ENCODE peak calls at places on chromosomes 3 and 15, in eight cellular contexts. E, G, U, H, C, N, O and L are unnamed samples.

GRCh38 chr15:50808728-50809127 is 43.2 kb upstream of the SPPL2A start:
- DNase-seq in E (no peak), G (no peak), U (no peak), H (no peak), C (no peak), N (no peak), O (no peak), L (no peak)

GRCh38 chr15:50652671-50653070 is 33.9 kb downstream of the TRPM7 start:
- DNase-seq in E (no peak), G (no peak), U (no peak), H (no peak), C (no peak), N (no peak), O (no peak), L (no peak)

GRCh38 chr3:115099115-115099884 is 47.8 kb downstream of the ZBTB20 start:
- DNase-seq in E (no peak), G (no peak), U (no peak), H (no peak), C (no peak), N (no peak), O (peak; percentile 27), L (no peak)

GRCh38 chr3:17558565-17558964 is 183.9 kb downstream of the TBC1D5 start:
- DNase-seq in E (no peak), G (no peak), U (no peak), H (no peak), C (no peak), N (no peak), O (no peak), L (no peak)

GRCh38 chr15:90402230-90402629 is 14.2 kb downstream of the IQGAP1 start:
- DNase-seq in E (no peak), G (no peak), U (peak; percentile 49), H (no peak), C (peak; percentile 68), N (no peak), O (peak; percentile 91), L (no peak)

GRCh38 chr3:101865751-101866509 is 16.6 kb downstream of the NFKBIZ start:
- DNase-seq in E (no peak), G (no peak), U (no peak), H (no peak), C (no peak), N (peak; percentile 35), O (peak; percentile 53), L (no peak)

GRCh38 chr3:71629289-71630252 is 46.0 kb upstream of the FOXP1 start:
- DNase-seq in E (no peak), G (no peak), U (peak; percentile 34), H (no peak), C (peak; percentile 33), N (no peak), O (peak; percentile 82), L (no peak)

GRCh38 chr3:15805756-15806266 is 8.0 kb upstream of the ANKRD28 start:
- DNase-seq in E (no peak), G (no peak), U (no peak), H (no peak), C (peak; percentile 43), N (no peak), O (peak; percentile 84), L (peak; percentile 5)

GRCh38 chr15:88539441-88539840 is 7.0 kb downstream of the DET1 start:
- DNase-seq in E (no peak), G (no peak), U (no peak), H (no peak), C (no peak), N (no peak), O (no peak), L (no peak)

GRCh38 chr3:29972594-29972993 is 633.8 kb upstream of the TGFBR2 start:
- DNase-seq in E (no peak), G (no peak), U (peak; percentile 38), H (no peak), C (no peak), N (no peak), O (peak; percentile 88), L (no peak)

GRCh38 chr3:52246264-52246620 is 683 bp downstream of the PPM1M start:
- DNase-seq in E (no peak), G (no peak), U (no peak), H (no peak), C (no peak), N (no peak), O (no peak), L (no peak)

GRCh38 chr15:35519536-35520149 is 26.3 kb downstream of the DPH6 start:
- DNase-seq in E (peak; percentile 24), G (peak; percentile 1), U (no peak), H (no peak), C (peak; percentile 55), N (no peak), O (peak; percentile 67), L (peak; percentile 60)

GRCh38 chr15:26628071-26628470 is 144.8 kb downstream of the GABRB3 start:
- DNase-seq in E (no peak), G (no peak), U (no peak), H (no peak), C (no peak), N (peak; percentile 54), O (no peak), L (no peak)

GRCh38 chr3:12451481-12451880 is 32.8 kb upstream of the TSEN2 start:
- DNase-seq in E (no peak), G (no peak), U (no peak), H (no peak), C (no peak), N (no peak), O (no peak), L (no peak)

GRCh38 chr15:92000709-92001108 is 147.2 kb downstream of the SLCO3A1 start:
- DNase-seq in E (no peak), G (no peak), U (no peak), H (no peak), C (no peak), N (no peak), O (no peak), L (no peak)

GRCh38 chr15:49151831-49152230 is 3.6 kb downstream of the COPS2 start:
- DNase-seq in E (no peak), G (no peak), U (no peak), H (no peak), C (no peak), N (no peak), O (no peak), L (no peak)

GRCh38 chr3:105062853-105063252 is 303.9 kb upstream of the ALCAM start:
- DNase-seq in E (no peak), G (no peak), U (no peak), H (no peak), C (no peak), N (no peak), O (peak; percentile 26), L (no peak)

GRCh38 chr3:161508852-161509477 is 12.4 kb downstream of the OTOL1 start:
- DNase-seq in E (no peak), G (no peak), U (no peak), H (no peak), C (peak; percentile 2), N (peak; percentile 4), O (no peak), L (peak; percentile 18)

GRCh38 chr3:9125278-9125951 is 124.0 kb downstream of the SRGAP3 start:
- DNase-seq in E (no peak), G (no peak), U (no peak), H (no peak), C (no peak), N (no peak), O (no peak), L (no peak)

GRCh38 chr3:187296058-187296457 is 4.5 kb upstream of the MASP1 start:
- DNase-seq in E (no peak), G (no peak), U (no peak), H (no peak), C (no peak), N (no peak), O (peak; percentile 65), L (no peak)

GRCh38 chr3:134640872-134641470 is 9.9 kb downstream of the KY start:
- DNase-seq in E (no peak), G (no peak), U (no peak), H (no peak), C (peak; percentile 7), N (peak; percentile 14), O (peak; percentile 48), L (peak; percentile 9)

GRCh38 chr3:148218222-148218621 is 479.5 kb upstream of the AGTR1 start:
- DNase-seq in E (no peak), G (no peak), U (no peak), H (no peak), C (no peak), N (no peak), O (no peak), L (no peak)

GRCh38 chr3:94735354-94735753 is 672.5 kb downstream of the NSUN3 start:
- DNase-seq in E (no peak), G (no peak), U (no peak), H (no peak), C (no peak), N (no peak), O (no peak), L (no peak)

GRCh38 chr15:52463638-52464037 is 65.0 kb downstream of the MYO5A start:
- DNase-seq in E (peak; percentile 12), G (no peak), U (no peak), H (no peak), C (no peak), N (no peak), O (peak; percentile 48), L (no peak)

GRCh38 chr3:167940241-167940640 is 155.5 kb downstream of the GOLIM4 start:
- DNase-seq in E (no peak), G (no peak), U (no peak), H (no peak), C (no peak), N (no peak), O (no peak), L (no peak)

GRCh38 chr15:49082960-49083359 is 36.7 kb upstream of the SECISBP2L start:
- DNase-seq in E (no peak), G (no peak), U (no peak), H (no peak), C (peak; percentile 57), N (no peak), O (peak; percentile 86), L (no peak)

GRCh38 chr3:126468028-126468891 is 7.4 kb downstream of the ZXDC start:
- DNase-seq in E (no peak), G (no peak), U (no peak), H (peak; percentile 77), C (no peak), N (no peak), O (peak; percentile 45), L (peak; percentile 20)

GRCh38 chr15:96147267-96147666 is 183.2 kb upstream of the NR2F2 start:
- DNase-seq in E (no peak), G (no peak), U (no peak), H (no peak), C (no peak), N (no peak), O (no peak), L (no peak)

GRCh38 chr15:42707068-42707467 is 29.9 kb downstream of the CDAN1 start:
- DNase-seq in E (no peak), G (no peak), U (no peak), H (no peak), C (no peak), N (peak; percentile 13), O (peak; percentile 15), L (no peak)

GRCh38 chr15:31905054-31905453 is 125.3 kb upstream of the CHRNA7 start:
- DNase-seq in E (no peak), G (no peak), U (no peak), H (no peak), C (no peak), N (no peak), O (no peak), L (no peak)

GRCh38 chr15:88419830-88420229 is 47.4 kb downstream of the MRPL46 start:
- DNase-seq in E (no peak), G (no peak), U (no peak), H (no peak), C (no peak), N (no peak), O (peak; percentile 7), L (no peak)

GRCh38 chr3:142077859-142078500 is 71.4 kb downstream of the TFDP2 start:
- DNase-seq in E (no peak), G (no peak), U (no peak), H (no peak), C (no peak), N (no peak), O (no peak), L (no peak)

GRCh38 chr3:102195198-102195948 is 239.4 kb upstream of the ZPLD1 start:
- DNase-seq in E (no peak), G (no peak), U (no peak), H (no peak), C (no peak), N (no peak), O (peak; percentile 79), L (no peak)

GRCh38 chr15:59376735-59377134 is 4.1 kb upstream of the MYO1E start:
- DNase-seq in E (no peak), G (no peak), U (no peak), H (no peak), C (no peak), N (no peak), O (peak; percentile 44), L (no peak)